ENCODE peak calls at places on chromosome 5, in ten cellular contexts. One of them, this sample, is unnamed.

GRCh38 chr5:174522641-174523260 is 201.6 kb upstream of the MSX2 start:
- DNase-seq in heart left ventricle: no peak
- DNase-seq in prostate gland: no peak
- DNase-seq in fibroblast of the aortic adventitia: no peak
- DNase-seq in ovary: no peak
- DNase-seq in A549: no peak
- DNase-seq in fibroblast of villous mesenchyme: no peak
- DNase-seq in GM12865: no peak
- DNase-seq in NB4: no peak
- DNase-seq in choroid plexus epithelial cell: no peak
- DNase-seq in this sample: no peak

GRCh38 chr5:147391781-147392180 is 118.1 kb downstream of the DPYSL3 start:
- DNase-seq in heart left ventricle: peak; percentile 66
- DNase-seq in prostate gland: no peak
- DNase-seq in fibroblast of the aortic adventitia: peak; percentile 91
- DNase-seq in ovary: no peak
- DNase-seq in A549: peak; percentile 48
- DNase-seq in fibroblast of villous mesenchyme: peak; percentile 80
- DNase-seq in GM12865: peak; percentile 53
- DNase-seq in NB4: peak; percentile 57
- DNase-seq in choroid plexus epithelial cell: peak; percentile 90
- DNase-seq in this sample: peak; percentile 74

GRCh38 chr5:44774279-44774880 is 34.4 kb upstream of the MRPS30 start:
- DNase-seq in heart left ventricle: no peak
- DNase-seq in prostate gland: no peak
- DNase-seq in fibroblast of the aortic adventitia: peak; percentile 74
- DNase-seq in ovary: no peak
- DNase-seq in A549: peak; percentile 14
- DNase-seq in fibroblast of villous mesenchyme: peak; percentile 65
- DNase-seq in GM12865: peak; percentile 26
- DNase-seq in NB4: peak; percentile 59
- DNase-seq in choroid plexus epithelial cell: peak; percentile 74
- DNase-seq in this sample: peak; percentile 18

GRCh38 chr5:139734517-139734916 is 61.1 kb upstream of the PSD2 start:
- DNase-seq in heart left ventricle: no peak
- DNase-seq in prostate gland: no peak
- DNase-seq in fibroblast of the aortic adventitia: no peak
- DNase-seq in ovary: no peak
- DNase-seq in A549: no peak
- DNase-seq in fibroblast of villous mesenchyme: no peak
- DNase-seq in GM12865: no peak
- DNase-seq in NB4: no peak
- DNase-seq in choroid plexus epithelial cell: no peak
- DNase-seq in this sample: no peak

GRCh38 chr5:67520161-67520886 is 323.7 kb upstream of the CD180 start:
- DNase-seq in heart left ventricle: no peak
- DNase-seq in prostate gland: no peak
- DNase-seq in fibroblast of the aortic adventitia: no peak
- DNase-seq in ovary: no peak
- DNase-seq in A549: no peak
- DNase-seq in fibroblast of villous mesenchyme: no peak
- DNase-seq in GM12865: no peak
- DNase-seq in NB4: no peak
- DNase-seq in choroid plexus epithelial cell: no peak
- DNase-seq in this sample: peak; percentile 4

GRCh38 chr5:85388752-85389151 is 1004.1 kb upstream of the EDIL3 start:
- DNase-seq in heart left ventricle: no peak
- DNase-seq in prostate gland: no peak
- DNase-seq in fibroblast of the aortic adventitia: no peak
- DNase-seq in ovary: no peak
- DNase-seq in A549: no peak
- DNase-seq in fibroblast of villous mesenchyme: no peak
- DNase-seq in GM12865: no peak
- DNase-seq in NB4: no peak
- DNase-seq in choroid plexus epithelial cell: no peak
- DNase-seq in this sample: no peak

GRCh38 chr5:78318337-78318736 is 23.8 kb upstream of the AP3B1 start:
- DNase-seq in heart left ventricle: no peak
- DNase-seq in prostate gland: no peak
- DNase-seq in fibroblast of the aortic adventitia: no peak
- DNase-seq in ovary: no peak
- DNase-seq in A549: no peak
- DNase-seq in fibroblast of villous mesenchyme: no peak
- DNase-seq in GM12865: no peak
- DNase-seq in NB4: no peak
- DNase-seq in choroid plexus epithelial cell: no peak
- DNase-seq in this sample: no peak

GRCh38 chr5:151284392-151284967 is 19.1 kb downstream of the SLC36A3 start:
- DNase-seq in heart left ventricle: no peak
- DNase-seq in prostate gland: no peak
- DNase-seq in fibroblast of the aortic adventitia: no peak
- DNase-seq in ovary: no peak
- DNase-seq in A549: no peak
- DNase-seq in fibroblast of villous mesenchyme: no peak
- DNase-seq in GM12865: peak; percentile 29
- DNase-seq in NB4: peak; percentile 56
- DNase-seq in choroid plexus epithelial cell: no peak
- DNase-seq in this sample: no peak

GRCh38 chr5:113293613-113294340 is 141.0 kb downstream of the TSSK1B start:
- DNase-seq in heart left ventricle: no peak
- DNase-seq in prostate gland: peak; percentile 6
- DNase-seq in fibroblast of the aortic adventitia: peak; percentile 53
- DNase-seq in ovary: peak; percentile 23
- DNase-seq in A549: no peak
- DNase-seq in fibroblast of villous mesenchyme: peak; percentile 55
- DNase-seq in GM12865: peak; percentile 35
- DNase-seq in NB4: no peak
- DNase-seq in choroid plexus epithelial cell: peak; percentile 58
- DNase-seq in this sample: peak; percentile 60

GRCh38 chr5:100535060-100536005 is at the start of gene FAM174A:
- DNase-seq in heart left ventricle: peak; percentile 97
- DNase-seq in prostate gland: peak; percentile 94
- DNase-seq in fibroblast of the aortic adventitia: peak; percentile 97
- DNase-seq in ovary: peak; percentile 96
- DNase-seq in A549: peak; percentile 48
- DNase-seq in fibroblast of villous mesenchyme: peak; percentile 97
- DNase-seq in GM12865: peak; percentile 98
- DNase-seq in NB4: peak; percentile 95
- DNase-seq in choroid plexus epithelial cell: peak; percentile 98
- DNase-seq in this sample: peak; percentile 99

GRCh38 chr5:134055015-134055414 is 50.2 kb upstream of the VDAC1 start:
- DNase-seq in heart left ventricle: no peak
- DNase-seq in prostate gland: no peak
- DNase-seq in fibroblast of the aortic adventitia: no peak
- DNase-seq in ovary: no peak
- DNase-seq in A549: no peak
- DNase-seq in fibroblast of villous mesenchyme: no peak
- DNase-seq in GM12865: no peak
- DNase-seq in NB4: no peak
- DNase-seq in choroid plexus epithelial cell: no peak
- DNase-seq in this sample: no peak
- TF ChIP-seq CTCF in heart left ventricle: no peak
- TF ChIP-seq CTCF in prostate gland: no peak
- TF ChIP-seq CTCF in fibroblast of the aortic adventitia: no peak
- TF ChIP-seq CTCF in ovary: no peak
- TF ChIP-seq CTCF in A549: no peak
- TF ChIP-seq CTCF in fibroblast of villous mesenchyme: no peak
- TF ChIP-seq CTCF in GM12865: no peak
- TF ChIP-seq CTCF in NB4: no peak
- TF ChIP-seq CTCF in choroid plexus epithelial cell: no peak
- TF ChIP-seq CTCF in this sample: no peak

GRCh38 chr5:10461904-10462542 is 20.3 kb downstream of the ROPN1L start:
- DNase-seq in heart left ventricle: no peak
- DNase-seq in prostate gland: no peak
- DNase-seq in fibroblast of the aortic adventitia: peak; percentile 17
- DNase-seq in ovary: no peak
- DNase-seq in A549: no peak
- DNase-seq in fibroblast of villous mesenchyme: no peak
- DNase-seq in GM12865: no peak
- DNase-seq in NB4: no peak
- DNase-seq in choroid plexus epithelial cell: no peak
- DNase-seq in this sample: no peak
- H3K4me3 ChIP-seq in heart left ventricle: no peak overlapping the region
- H3K4me3 ChIP-seq in prostate gland: no peak overlapping the region
- H3K4me3 ChIP-seq in fibroblast of the aortic adventitia: no peak overlapping the region
- H3K4me3 ChIP-seq in ovary: no peak overlapping the region
- H3K4me3 ChIP-seq in A549: no peak overlapping the region
- H3K4me3 ChIP-seq in fibroblast of villous mesenchyme: no peak overlapping the region
- H3K4me3 ChIP-seq in GM12865: no peak overlapping the region
- H3K4me3 ChIP-seq in NB4: no peak overlapping the region
- H3K4me3 ChIP-seq in choroid plexus epithelial cell: no peak overlapping the region
- H3K4me3 ChIP-seq in this sample: no peak overlapping the region

GRCh38 chr5:159444441-159445082 is 114.3 kb upstream of the IL12B start:
- DNase-seq in heart left ventricle: no peak
- DNase-seq in prostate gland: peak; percentile 28
- DNase-seq in fibroblast of the aortic adventitia: peak; percentile 75
- DNase-seq in ovary: no peak
- DNase-seq in A549: peak; percentile 78
- DNase-seq in fibroblast of villous mesenchyme: peak; percentile 69
- DNase-seq in GM12865: peak; percentile 55
- DNase-seq in NB4: peak; percentile 66
- DNase-seq in choroid plexus epithelial cell: peak; percentile 84
- DNase-seq in this sample: peak; percentile 77
- TF ChIP-seq CTCF in heart left ventricle: peak; percentile 9
- TF ChIP-seq CTCF in prostate gland: peak; percentile 60
- TF ChIP-seq CTCF in fibroblast of the aortic adventitia: peak; percentile 40
- TF ChIP-seq CTCF in ovary: peak; percentile 57
- TF ChIP-seq CTCF in A549: peak; percentile 85
- TF ChIP-seq CTCF in fibroblast of villous mesenchyme: peak; percentile 59
- TF ChIP-seq CTCF in GM12865: peak; percentile 43
- TF ChIP-seq CTCF in NB4: no peak
- TF ChIP-seq CTCF in choroid plexus epithelial cell: peak; percentile 62
- TF ChIP-seq CTCF in this sample: peak; percentile 33

GRCh38 chr5:115813719-115814118 is 2.7 kb downstream of the CDO1 start:
- DNase-seq in heart left ventricle: no peak
- DNase-seq in prostate gland: no peak
- DNase-seq in fibroblast of the aortic adventitia: no peak
- DNase-seq in ovary: no peak
- DNase-seq in A549: no peak
- DNase-seq in fibroblast of villous mesenchyme: no peak
- DNase-seq in GM12865: no peak
- DNase-seq in NB4: no peak
- DNase-seq in choroid plexus epithelial cell: no peak
- DNase-seq in this sample: no peak

GRCh38 chr5:115815693-115816225 is 700 bp downstream of the CDO1 start:
- DNase-seq in heart left ventricle: peak; percentile 29
- DNase-seq in prostate gland: no peak
- DNase-seq in fibroblast of the aortic adventitia: no peak
- DNase-seq in ovary: peak; percentile 8
- DNase-seq in A549: no peak
- DNase-seq in fibroblast of villous mesenchyme: peak; percentile 1
- DNase-seq in GM12865: no peak
- DNase-seq in NB4: no peak
- DNase-seq in choroid plexus epithelial cell: no peak
- DNase-seq in this sample: no peak

GRCh38 chr5:115816226-115817042 is at the start of gene CDO1:
- DNase-seq in heart left ventricle: peak; percentile 55
- DNase-seq in prostate gland: no peak
- DNase-seq in fibroblast of the aortic adventitia: peak; percentile 69
- DNase-seq in ovary: peak; percentile 49
- DNase-seq in A549: no peak
- DNase-seq in fibroblast of villous mesenchyme: peak; percentile 43
- DNase-seq in GM12865: no peak
- DNase-seq in NB4: no peak
- DNase-seq in choroid plexus epithelial cell: peak; percentile 72
- DNase-seq in this sample: peak; percentile 49

GRCh38 chr5:115812372-115812771 is 4.1 kb downstream of the CDO1 start:
- DNase-seq in heart left ventricle: no peak
- DNase-seq in prostate gland: no peak
- DNase-seq in fibroblast of the aortic adventitia: no peak
- DNase-seq in ovary: no peak
- DNase-seq in A549: no peak
- DNase-seq in fibroblast of villous mesenchyme: no peak
- DNase-seq in GM12865: no peak
- DNase-seq in NB4: no peak
- DNase-seq in choroid plexus epithelial cell: no peak
- DNase-seq in this sample: no peak

DNA sequence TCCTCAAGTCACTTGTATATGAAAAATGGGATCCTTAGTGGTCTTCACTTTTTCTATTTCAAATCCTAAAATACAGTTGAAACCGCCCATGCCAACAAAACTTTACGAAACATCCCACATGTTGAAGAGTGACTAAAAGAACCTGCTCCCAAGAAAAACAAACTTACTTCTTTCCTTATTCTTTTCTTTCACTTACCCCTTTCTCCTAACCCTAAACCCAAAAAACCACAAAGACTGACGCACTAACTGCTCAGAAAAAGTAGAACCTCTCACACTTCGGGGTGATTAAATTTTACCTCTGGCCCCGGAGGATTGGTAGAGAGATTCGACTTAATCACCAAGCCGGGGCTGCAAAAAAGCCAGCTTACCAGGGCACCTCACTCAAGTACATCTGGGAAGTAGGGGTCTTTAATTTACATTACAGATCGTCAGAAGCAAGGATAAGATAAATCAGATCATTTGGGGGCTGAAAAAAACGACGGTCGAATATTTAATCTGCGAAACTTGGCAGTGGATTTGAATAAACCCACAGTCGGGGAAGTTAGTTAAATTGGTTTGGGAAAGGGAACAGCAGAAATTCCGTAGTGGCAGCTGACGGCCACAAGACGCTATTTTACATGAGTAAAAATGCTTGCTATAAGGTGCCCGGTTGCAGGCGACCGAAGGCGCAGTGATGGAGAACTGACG is 1.3 kb downstream of the CDO1 start:
- DNase-seq in heart left ventricle: no peak
- DNase-seq in prostate gland: no peak
- DNase-seq in fibroblast of the aortic adventitia: peak; percentile 57
- DNase-seq in ovary: no peak
- DNase-seq in A549: no peak
- DNase-seq in fibroblast of villous mesenchyme: no peak
- DNase-seq in GM12865: no peak
- DNase-seq in NB4: no peak
- DNase-seq in choroid plexus epithelial cell: no peak
- DNase-seq in this sample: no peak
- H3K4me3 ChIP-seq in heart left ventricle: peak overlapping the region; percentile 79
- H3K4me3 ChIP-seq in prostate gland: peak overlapping the region; percentile 34
- H3K4me3 ChIP-seq in fibroblast of the aortic adventitia: peak overlapping the region; percentile 74
- H3K4me3 ChIP-seq in ovary: peak overlapping the region; percentile 59
- H3K4me3 ChIP-seq in A549: no peak overlapping the region
- H3K4me3 ChIP-seq in fibroblast of villous mesenchyme: peak overlapping the region; percentile 55
- H3K4me3 ChIP-seq in GM12865: no peak overlapping the region
- H3K4me3 ChIP-seq in NB4: no peak overlapping the region
- H3K4me3 ChIP-seq in choroid plexus epithelial cell: peak overlapping the region; percentile 69
- H3K4me3 ChIP-seq in this sample: peak overlapping the region; percentile 49

GRCh38 chr5:1010181-1010510 is 1.5 kb downstream of the NKD2 start:
- DNase-seq in heart left ventricle: peak; percentile 42
- DNase-seq in prostate gland: no peak
- DNase-seq in fibroblast of the aortic adventitia: no peak
- DNase-seq in ovary: no peak
- DNase-seq in A549: peak; percentile 43
- DNase-seq in fibroblast of villous mesenchyme: peak; percentile 14
- DNase-seq in GM12865: no peak
- DNase-seq in NB4: peak; percentile 75
- DNase-seq in choroid plexus epithelial cell: no peak
- DNase-seq in this sample: no peak
- TF ChIP-seq CTCF in heart left ventricle: no peak
- TF ChIP-seq CTCF in prostate gland: no peak
- TF ChIP-seq CTCF in fibroblast of the aortic adventitia: peak; percentile 17
- TF ChIP-seq CTCF in ovary: no peak
- TF ChIP-seq CTCF in A549: no peak
- TF ChIP-seq CTCF in fibroblast of villous mesenchyme: peak; percentile 20
- TF ChIP-seq CTCF in GM12865: no peak
- TF ChIP-seq CTCF in NB4: peak; percentile 44
- TF ChIP-seq CTCF in choroid plexus epithelial cell: no peak
- TF ChIP-seq CTCF in this sample: no peak

GRCh38 chr5:122077451-122078115 is 476 bp downstream of the LOX start:
- DNase-seq in heart left ventricle: peak; percentile 27
- DNase-seq in prostate gland: peak; percentile 8
- DNase-seq in fibroblast of the aortic adventitia: no peak
- DNase-seq in ovary: peak; percentile 24
- DNase-seq in A549: no peak
- DNase-seq in fibroblast of villous mesenchyme: no peak
- DNase-seq in GM12865: no peak
- DNase-seq in NB4: no peak
- DNase-seq in choroid plexus epithelial cell: peak; percentile 65
- DNase-seq in this sample: peak; percentile 71
- H3K4me3 ChIP-seq in heart left ventricle: peak overlapping the region; percentile 67
- H3K4me3 ChIP-seq in prostate gland: peak overlapping the region; percentile 46
- H3K4me3 ChIP-seq in fibroblast of the aortic adventitia: peak overlapping the region; percentile 97
- H3K4me3 ChIP-seq in ovary: peak overlapping the region; percentile 52
- H3K4me3 ChIP-seq in A549: peak overlapping the region; percentile 55
- H3K4me3 ChIP-seq in fibroblast of villous mesenchyme: peak overlapping the region; percentile 97
- H3K4me3 ChIP-seq in GM12865: peak overlapping the region; percentile 43
- H3K4me3 ChIP-seq in NB4: peak overlapping the region; percentile 21
- H3K4me3 ChIP-seq in choroid plexus epithelial cell: peak overlapping the region; percentile 83
- H3K4me3 ChIP-seq in this sample: peak overlapping the region; percentile 90